ENCODE peak calls at places on chromosomes 6 and 20, in nine cellular contexts. One of them, this sample, is unnamed.

GRCh38 chr6:47484616-47485015 is 7.0 kb downstream of the CD2AP start:
- DNase-seq in uterus: no peak
- DNase-seq in activated naive CD8-positive, alpha-beta T cell treated with anti-CD3 and anti-CD28 coated beads, Interleukin-2, amount 50 U/mL, for 24 hours: no peak
- DNase-seq in HTR-8/SVneo: peak
- DNase-seq in activated gamma-delta T cell treated with Interleukin-2 at 50 U/mL for 16 hours: no peak
- DNase-seq in GM12864: no peak
- DNase-seq in T-helper 2 cell: no peak
- DNase-seq in anterior cingulate cortex: no peak
- DNase-seq in GM04504: peak
- DNase-seq in this sample: no peak

GRCh38 chr6:131231103-131231502 is 95.8 kb downstream of the AKAP7 start:
- DNase-seq in T-helper 2 cell: no peak
- DNase-seq in anterior cingulate cortex: no peak
- DNase-seq in HTR-8/SVneo: peak
- DNase-seq in GM04504: no peak
- DNase-seq in activated gamma-delta T cell treated with Interleukin-2 at 50 U/mL for 16 hours: no peak
- DNase-seq in activated naive CD8-positive, alpha-beta T cell treated with anti-CD3 and anti-CD28 coated beads, Interleukin-2, amount 50 U/mL, for 24 hours: no peak
- DNase-seq in uterus: no peak
- DNase-seq in GM12864: no peak
- DNase-seq in this sample: no peak

GRCh38 chr20:52972965-52973819 is 1.0 kb downstream of the TSHZ2 start:
- DNase-seq in T-helper 2 cell: no peak
- DNase-seq in GM12864: no peak
- DNase-seq in activated gamma-delta T cell treated with Interleukin-2 at 50 U/mL for 16 hours: no peak
- DNase-seq in anterior cingulate cortex: no peak
- DNase-seq in uterus: peak
- DNase-seq in HTR-8/SVneo: no peak
- DNase-seq in GM04504: no peak
- DNase-seq in activated naive CD8-positive, alpha-beta T cell treated with anti-CD3 and anti-CD28 coated beads, Interleukin-2, amount 50 U/mL, for 24 hours: peak
- DNase-seq in this sample: no peak

GRCh38 chr6:168089186-168090063 is 10.4 kb upstream of the FRMD1 start:
- DNase-seq in uterus: no peak
- DNase-seq in GM12864: no peak
- DNase-seq in T-helper 2 cell: no peak
- DNase-seq in anterior cingulate cortex: no peak
- DNase-seq in GM04504: no peak
- DNase-seq in activated gamma-delta T cell treated with Interleukin-2 at 50 U/mL for 16 hours: no peak
- DNase-seq in HTR-8/SVneo: no peak
- DNase-seq in activated naive CD8-positive, alpha-beta T cell treated with anti-CD3 and anti-CD28 coated beads, Interleukin-2, amount 50 U/mL, for 24 hours: no peak
- DNase-seq in this sample: no peak

GRCh38 chr6:148307400-148307799 is 35.2 kb upstream of the SASH1 start:
- DNase-seq in GM04504: no peak
- DNase-seq in anterior cingulate cortex: no peak
- DNase-seq in T-helper 2 cell: no peak
- DNase-seq in GM12864: no peak
- DNase-seq in activated gamma-delta T cell treated with Interleukin-2 at 50 U/mL for 16 hours: no peak
- DNase-seq in HTR-8/SVneo: no peak
- DNase-seq in uterus: no peak
- DNase-seq in activated naive CD8-positive, alpha-beta T cell treated with anti-CD3 and anti-CD28 coated beads, Interleukin-2, amount 50 U/mL, for 24 hours: no peak
- DNase-seq in this sample: no peak

GRCh38 chr6:22240025-22240424 is 56.8 kb downstream of the PRL start:
- DNase-seq in HTR-8/SVneo: no peak
- DNase-seq in T-helper 2 cell: no peak
- DNase-seq in GM04504: no peak
- DNase-seq in GM12864: no peak
- DNase-seq in uterus: no peak
- DNase-seq in activated gamma-delta T cell treated with Interleukin-2 at 50 U/mL for 16 hours: no peak
- DNase-seq in activated naive CD8-positive, alpha-beta T cell treated with anti-CD3 and anti-CD28 coated beads, Interleukin-2, amount 50 U/mL, for 24 hours: no peak
- DNase-seq in anterior cingulate cortex: no peak
- DNase-seq in this sample: no peak

GRCh38 chr20:5156670-5157448 is 30.1 kb downstream of the CDS2 start:
- DNase-seq in GM12864: no peak
- DNase-seq in activated gamma-delta T cell treated with Interleukin-2 at 50 U/mL for 16 hours: no peak
- DNase-seq in HTR-8/SVneo: peak
- DNase-seq in uterus: no peak
- DNase-seq in anterior cingulate cortex: no peak
- DNase-seq in T-helper 2 cell: no peak
- DNase-seq in activated naive CD8-positive, alpha-beta T cell treated with anti-CD3 and anti-CD28 coated beads, Interleukin-2, amount 50 U/mL, for 24 hours: no peak
- DNase-seq in GM04504: peak
- DNase-seq in this sample: no peak

GRCh38 chr6:90068264-90068663 is 174.0 kb downstream of the GJA10 start:
- DNase-seq in HTR-8/SVneo: peak
- DNase-seq in GM04504: no peak
- DNase-seq in T-helper 2 cell: no peak
- DNase-seq in activated gamma-delta T cell treated with Interleukin-2 at 50 U/mL for 16 hours: no peak
- DNase-seq in uterus: no peak
- DNase-seq in GM12864: no peak
- DNase-seq in anterior cingulate cortex: no peak
- DNase-seq in activated naive CD8-positive, alpha-beta T cell treated with anti-CD3 and anti-CD28 coated beads, Interleukin-2, amount 50 U/mL, for 24 hours: peak
- DNase-seq in this sample: no peak

GRCh38 chr6:135088818-135089809 is 34.5 kb upstream of the HBS1L start:
- DNase-seq in activated naive CD8-positive, alpha-beta T cell treated with anti-CD3 and anti-CD28 coated beads, Interleukin-2, amount 50 U/mL, for 24 hours: peak
- DNase-seq in GM04504: peak
- DNase-seq in activated gamma-delta T cell treated with Interleukin-2 at 50 U/mL for 16 hours: no peak
- DNase-seq in anterior cingulate cortex: no peak
- DNase-seq in HTR-8/SVneo: peak
- DNase-seq in GM12864: peak
- DNase-seq in uterus: no peak
- DNase-seq in T-helper 2 cell: peak
- DNase-seq in this sample: no peak

GRCh38 chr20:1124416-1124815 is 6.0 kb downstream of the PSMF1 start:
- DNase-seq in anterior cingulate cortex: no peak
- DNase-seq in HTR-8/SVneo: no peak
- DNase-seq in GM04504: no peak
- DNase-seq in T-helper 2 cell: no peak
- DNase-seq in GM12864: no peak
- DNase-seq in activated naive CD8-positive, alpha-beta T cell treated with anti-CD3 and anti-CD28 coated beads, Interleukin-2, amount 50 U/mL, for 24 hours: no peak
- DNase-seq in uterus: no peak
- DNase-seq in activated gamma-delta T cell treated with Interleukin-2 at 50 U/mL for 16 hours: no peak
- DNase-seq in this sample: no peak

GRCh38 chr6:1636971-1637871 is 27.5 kb downstream of the FOXC1 start:
- DNase-seq in uterus: no peak
- DNase-seq in GM04504: no peak
- DNase-seq in T-helper 2 cell: no peak
- DNase-seq in activated naive CD8-positive, alpha-beta T cell treated with anti-CD3 and anti-CD28 coated beads, Interleukin-2, amount 50 U/mL, for 24 hours: no peak
- DNase-seq in HTR-8/SVneo: no peak
- DNase-seq in activated gamma-delta T cell treated with Interleukin-2 at 50 U/mL for 16 hours: no peak
- DNase-seq in GM12864: no peak
- DNase-seq in anterior cingulate cortex: no peak
- DNase-seq in this sample: no peak

GRCh38 chr6:154932562-154933027 is 62.5 kb upstream of the TIAM2 start:
- DNase-seq in GM04504: peak
- DNase-seq in HTR-8/SVneo: peak
- DNase-seq in uterus: no peak
- DNase-seq in anterior cingulate cortex: no peak
- DNase-seq in GM12864: no peak
- DNase-seq in activated gamma-delta T cell treated with Interleukin-2 at 50 U/mL for 16 hours: no peak
- DNase-seq in activated naive CD8-positive, alpha-beta T cell treated with anti-CD3 and anti-CD28 coated beads, Interleukin-2, amount 50 U/mL, for 24 hours: no peak
- DNase-seq in T-helper 2 cell: no peak
- DNase-seq in this sample: no peak

GRCh38 chr20:35200255-35200654 is 26.2 kb upstream of the MMP24 start:
- DNase-seq in HTR-8/SVneo: no peak
- DNase-seq in uterus: no peak
- DNase-seq in T-helper 2 cell: no peak
- DNase-seq in GM12864: no peak
- DNase-seq in GM04504: peak
- DNase-seq in anterior cingulate cortex: no peak
- DNase-seq in activated gamma-delta T cell treated with Interleukin-2 at 50 U/mL for 16 hours: no peak
- DNase-seq in activated naive CD8-positive, alpha-beta T cell treated with anti-CD3 and anti-CD28 coated beads, Interleukin-2, amount 50 U/mL, for 24 hours: no peak
- DNase-seq in this sample: no peak

GRCh38 chr6:166527849-166528248 is 58.6 kb downstream of the RAMACL start:
- DNase-seq in T-helper 2 cell: no peak
- DNase-seq in activated naive CD8-positive, alpha-beta T cell treated with anti-CD3 and anti-CD28 coated beads, Interleukin-2, amount 50 U/mL, for 24 hours: no peak
- DNase-seq in uterus: no peak
- DNase-seq in GM04504: no peak
- DNase-seq in activated gamma-delta T cell treated with Interleukin-2 at 50 U/mL for 16 hours: no peak
- DNase-seq in HTR-8/SVneo: no peak
- DNase-seq in GM12864: no peak
- DNase-seq in anterior cingulate cortex: no peak
- DNase-seq in this sample: no peak

This sample was measured in hypothalamus.